ENCODE peak calls at places on chromosomes 6 and 20, in four cellular contexts. One of them, this sample, is unnamed.
A peak's percentile ranks its signal among the peaks of the same experiment; 100 is the strongest.

GRCh38 chr6:35725081-35725708 is 11.6 kb upstream of the ARMC12 start:
- DNase-seq in lung: no peak
- DNase-seq in heart right ventricle: no peak
- DNase-seq in stomach: no peak
- DNase-seq in this sample: no peak

GRCh38 chr6:153208706-153209105 is 77.6 kb upstream of the RGS17 start:
- DNase-seq in lung: no peak
- DNase-seq in heart right ventricle: peak; percentile 31
- DNase-seq in stomach: no peak
- DNase-seq in this sample: no peak

GRCh38 chr20:5797843-5798462 is 47.8 kb downstream of the SHLD1 start:
- DNase-seq in lung: no peak
- DNase-seq in heart right ventricle: no peak
- DNase-seq in stomach: no peak
- DNase-seq in this sample: no peak

GRCh38 chr20:21161926-21162325 is 36.0 kb downstream of the KIZ start:
- DNase-seq in lung: no peak
- DNase-seq in heart right ventricle: no peak
- DNase-seq in stomach: no peak
- DNase-seq in this sample: no peak

GRCh38 chr6:113461153-113461897 is 395.8 kb upstream of the MARCKS start:
- DNase-seq in lung: no peak
- DNase-seq in heart right ventricle: no peak
- DNase-seq in stomach: no peak
- DNase-seq in this sample: no peak

GRCh38 chr6:157034433-157035230 is 257.5 kb downstream of the ARID1B start:
- DNase-seq in lung: no peak
- DNase-seq in heart right ventricle: no peak
- DNase-seq in stomach: no peak
- DNase-seq in this sample: no peak

GRCh38 chr6:5205877-5206840 is 54.6 kb downstream of the LYRM4 start:
- DNase-seq in lung: peak; percentile 37
- DNase-seq in heart right ventricle: peak; percentile 80
- DNase-seq in stomach: peak; percentile 38
- DNase-seq in this sample: peak; percentile 86

GRCh38 chr6:4637691-4638433 is 138.3 kb upstream of the CDYL start:
- DNase-seq in lung: no peak
- DNase-seq in heart right ventricle: no peak
- DNase-seq in stomach: no peak
- DNase-seq in this sample: no peak

GRCh38 chr6:44132476-44132875 is 5.1 kb downstream of the TMEM63B start:
- DNase-seq in lung: no peak
- DNase-seq in heart right ventricle: no peak
- DNase-seq in stomach: peak; percentile 47
- DNase-seq in this sample: no peak

GRCh38 chr6:169320013-169320412 is 66.4 kb upstream of the THBS2 start:
- DNase-seq in lung: no peak
- DNase-seq in heart right ventricle: no peak
- DNase-seq in stomach: no peak
- DNase-seq in this sample: no peak

GRCh38 chr6:113858067-113858604 is 991 bp downstream of the MARCKS start:
- DNase-seq in lung: no peak
- DNase-seq in heart right ventricle: peak; percentile 44
- DNase-seq in stomach: peak; percentile 46
- DNase-seq in this sample: peak; percentile 60

GRCh38 chr6:138844203-138844602 is 48.3 kb downstream of the ECT2L start:
- DNase-seq in lung: no peak
- DNase-seq in heart right ventricle: peak; percentile 63
- DNase-seq in stomach: no peak
- DNase-seq in this sample: no peak

GRCh38 chr20:58045156-58045555 is 183.3 kb downstream of the ANKRD60 start:
- DNase-seq in lung: peak; percentile 28
- DNase-seq in heart right ventricle: no peak
- DNase-seq in stomach: no peak
- DNase-seq in this sample: no peak
- H3K27me3 ChIP-seq in lung: no peaks in the 10 kb centered on the region
- H3K27me3 ChIP-seq in heart right ventricle: no peaks in the 10 kb centered on the region
- H3K27me3 ChIP-seq in stomach: no peaks in the 10 kb centered on the region
- H3K27me3 ChIP-seq in this sample: no peaks in the 10 kb centered on the region

DNA sequence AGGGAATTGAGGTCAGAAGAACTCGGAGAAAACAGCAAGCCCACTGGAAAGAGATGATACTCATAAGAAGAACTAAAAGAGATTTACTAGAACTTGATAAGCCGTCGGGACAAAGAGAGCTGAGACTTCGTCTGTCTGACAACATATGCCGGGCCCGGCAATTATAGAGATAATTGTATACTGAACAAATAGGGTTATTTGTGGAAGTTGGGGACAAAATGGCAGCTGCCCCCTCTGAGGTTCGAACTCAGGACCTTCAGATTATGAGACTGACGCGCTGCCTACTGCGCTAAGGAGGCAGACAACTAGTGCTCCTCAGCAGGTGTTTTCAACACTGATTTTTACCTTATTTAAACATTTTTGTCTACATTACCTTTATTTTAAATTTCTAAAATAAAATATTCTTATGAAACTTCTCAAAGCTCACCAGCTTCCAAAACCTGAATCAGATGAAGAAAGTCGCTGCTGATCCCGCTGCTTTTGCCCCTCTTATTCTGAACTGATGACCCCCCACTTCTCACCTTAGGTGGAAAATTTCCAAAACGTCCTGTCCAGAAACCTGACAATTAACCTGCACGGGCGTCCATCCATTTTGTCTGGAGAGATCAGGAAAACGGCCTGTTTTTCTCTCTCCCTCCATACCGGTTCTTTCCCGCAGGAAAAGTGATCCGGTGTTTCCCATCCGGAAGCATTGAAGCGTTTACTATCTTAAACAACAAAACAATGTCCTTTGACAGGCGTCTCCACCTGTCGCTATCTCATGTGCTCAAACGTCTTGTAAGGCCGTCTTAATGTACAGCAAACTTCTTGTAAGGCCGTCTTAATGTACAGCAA is 29.5 kb upstream of the TRIM27 start:
- DNase-seq in lung: peak; percentile 33
- DNase-seq in heart right ventricle: no peak
- DNase-seq in stomach: no peak
- DNase-seq in this sample: no peak
- H3K27ac ChIP-seq in lung: no peak overlapping the region
- H3K27ac ChIP-seq in heart right ventricle: no peak overlapping the region
- H3K27ac ChIP-seq in stomach: no peak overlapping the region
- H3K27ac ChIP-seq in this sample: no peak overlapping the region

DNA sequence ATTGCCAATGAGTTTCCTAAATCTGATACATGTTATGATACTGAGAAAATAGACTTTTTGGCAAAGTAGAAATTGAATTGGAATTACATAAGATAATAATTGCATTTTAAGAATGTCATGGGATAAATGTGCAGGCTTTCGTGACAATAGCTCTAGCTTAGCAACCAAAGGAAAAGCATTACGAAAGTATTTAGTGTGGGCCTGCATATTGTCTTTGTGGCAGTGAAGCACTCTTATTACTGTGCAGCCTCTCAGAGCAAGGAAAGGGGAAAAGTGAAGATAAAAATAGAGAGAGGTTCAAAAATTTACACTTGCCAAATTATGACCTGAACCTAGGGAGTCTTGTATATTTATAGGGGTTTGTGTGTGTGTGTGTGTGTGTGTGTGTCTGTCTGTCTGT is 12.6 kb upstream of the DEFB113 start:
- DNase-seq in lung: no peak
- DNase-seq in heart right ventricle: no peak
- DNase-seq in stomach: no peak
- DNase-seq in this sample: no peak
- H3K4me3 ChIP-seq in lung: no peak overlapping the region
- H3K4me3 ChIP-seq in heart right ventricle: no peak overlapping the region
- H3K4me3 ChIP-seq in stomach: no peak overlapping the region
- H3K4me3 ChIP-seq in this sample: no peak overlapping the region

GRCh38 chr20:46207031-46207549 is 89.0 kb downstream of the CD40 start:
- DNase-seq in lung: no peak
- DNase-seq in heart right ventricle: no peak
- DNase-seq in stomach: no peak
- DNase-seq in this sample: no peak

GRCh38 chr20:46206025-46206424 is 87.9 kb downstream of the CD40 start:
- DNase-seq in lung: peak; percentile 60
- DNase-seq in heart right ventricle: peak; percentile 46
- DNase-seq in stomach: peak; percentile 33
- DNase-seq in this sample: peak; percentile 73

GRCh38 chr20:46209930-46210671 is 92.0 kb downstream of the CD40 start:
- DNase-seq in lung: no peak
- DNase-seq in heart right ventricle: no peak
- DNase-seq in stomach: no peak
- DNase-seq in this sample: no peak

GRCh38 chr20:46205349-46205748 is 87.2 kb downstream of the CD40 start:
- DNase-seq in lung: no peak
- DNase-seq in heart right ventricle: no peak
- DNase-seq in stomach: no peak
- DNase-seq in this sample: no peak

DNA sequence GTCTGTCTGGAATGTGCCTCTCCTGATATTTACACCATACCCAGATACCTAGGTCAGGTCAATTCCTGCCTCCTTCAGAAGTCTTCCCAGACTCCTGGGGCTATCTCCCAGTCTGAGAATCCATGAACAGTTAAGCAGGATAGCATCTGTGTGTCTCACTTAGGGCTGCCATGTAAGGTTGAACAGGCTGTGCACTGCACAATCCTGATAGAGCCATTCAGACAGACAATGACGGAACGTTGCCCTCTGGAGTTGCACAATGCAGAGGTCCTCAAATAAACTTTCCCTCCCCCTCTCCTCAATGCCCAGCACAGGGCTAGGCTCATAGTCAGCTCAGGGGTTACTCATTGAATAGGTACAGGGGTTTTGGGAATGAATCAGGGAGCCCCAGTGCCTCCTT is 89.7 kb downstream of the CD40 start:
- DNase-seq in lung: no peak
- DNase-seq in heart right ventricle: no peak
- DNase-seq in stomach: no peak
- DNase-seq in this sample: no peak
- H3K27me3 ChIP-seq in lung: peaks cover 5% of the 10 kb centered on the region
- H3K27me3 ChIP-seq in heart right ventricle: peaks cover 56% of the 10 kb centered on the region
- H3K27me3 ChIP-seq in stomach: peaks cover 24% of the 10 kb centered on the region
- H3K27me3 ChIP-seq in this sample: no peaks in the 10 kb centered on the region

DNA sequence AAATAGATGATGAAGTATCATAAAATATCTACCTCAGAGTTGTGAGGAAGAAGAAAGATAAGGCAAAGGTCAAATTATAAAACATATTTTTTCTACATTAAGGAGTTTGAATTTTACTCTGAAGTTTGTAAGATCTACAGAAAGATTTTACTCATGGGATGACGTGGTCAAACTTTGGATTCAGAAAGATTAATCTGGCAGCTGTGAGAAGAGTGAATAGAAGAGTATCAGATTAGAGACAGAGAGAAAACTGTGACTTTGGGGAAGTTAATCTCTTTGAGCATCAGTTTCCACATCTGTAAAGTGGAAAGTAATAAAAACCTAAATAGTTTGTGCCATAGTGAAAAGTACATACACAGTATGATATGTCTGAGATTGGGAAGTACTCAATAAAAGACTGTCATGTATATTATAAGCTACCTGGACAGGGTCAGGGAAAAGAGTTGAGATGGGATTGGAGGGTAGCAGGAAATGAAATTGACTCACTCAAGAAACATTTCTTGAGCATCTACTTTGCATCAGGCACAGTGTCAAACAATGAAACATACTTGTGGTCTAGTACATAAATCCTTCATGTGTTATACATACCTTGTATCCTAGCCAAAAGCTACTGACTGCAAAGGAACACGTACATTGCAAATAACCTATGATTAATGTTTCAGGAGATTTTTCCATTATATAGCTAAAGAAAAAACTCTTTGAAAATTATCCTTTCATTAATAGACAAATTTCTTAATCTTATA is 222.1 kb downstream of the TMEM200A start:
- DNase-seq in lung: no peak
- DNase-seq in heart right ventricle: no peak
- DNase-seq in stomach: no peak
- DNase-seq in this sample: no peak
- H3K27ac ChIP-seq in lung: no peak overlapping the region
- H3K27ac ChIP-seq in heart right ventricle: no peak overlapping the region
- H3K27ac ChIP-seq in stomach: no peak overlapping the region
- H3K27ac ChIP-seq in this sample: no peak overlapping the region

GRCh38 chr6:75526502-75527127 is 33.0 kb upstream of the FILIP1 start:
- DNase-seq in lung: peak; percentile 61
- DNase-seq in heart right ventricle: peak; percentile 75
- DNase-seq in stomach: peak; percentile 69
- DNase-seq in this sample: no peak

GRCh38 chr6:75528423-75528822 is 34.8 kb upstream of the FILIP1 start:
- DNase-seq in lung: peak; percentile 48
- DNase-seq in heart right ventricle: no peak
- DNase-seq in stomach: no peak
- DNase-seq in this sample: no peak

GRCh38 chr6:75525682-75526081 is 32.1 kb upstream of the FILIP1 start:
- DNase-seq in lung: no peak
- DNase-seq in heart right ventricle: no peak
- DNase-seq in stomach: no peak
- DNase-seq in this sample: no peak

GRCh38 chr6:75524322-75524972 is 30.8 kb upstream of the FILIP1 start:
- DNase-seq in lung: peak; percentile 31
- DNase-seq in heart right ventricle: no peak
- DNase-seq in stomach: no peak
- DNase-seq in this sample: no peak
- H3K4me3 ChIP-seq in lung: no peak overlapping the region
- H3K4me3 ChIP-seq in heart right ventricle: no peak overlapping the region
- H3K4me3 ChIP-seq in stomach: peak overlapping the region; percentile 5
- H3K4me3 ChIP-seq in this sample: no peak overlapping the region

DNA sequence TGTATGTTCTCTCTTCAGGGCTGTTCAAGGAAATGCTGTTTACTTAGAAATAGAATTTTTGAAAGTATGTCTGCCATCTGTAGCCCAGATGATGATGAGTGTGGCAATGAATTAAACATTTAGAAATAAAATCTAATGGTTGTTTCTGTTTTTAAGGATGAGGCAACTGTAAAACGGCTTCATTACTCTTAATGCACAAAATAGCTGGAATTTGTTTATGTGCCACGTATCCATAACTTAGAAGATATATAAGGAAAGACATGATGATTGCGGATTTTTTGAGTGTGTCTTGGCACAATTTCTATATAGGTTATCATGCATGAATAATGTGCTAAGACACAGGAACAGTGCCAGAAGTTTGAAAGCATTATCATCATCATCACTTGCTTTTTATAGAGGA is 113.5 kb downstream of the ELOVL4 start:
- DNase-seq in lung: no peak
- DNase-seq in heart right ventricle: no peak
- DNase-seq in stomach: no peak
- DNase-seq in this sample: no peak
- H3K27me3 ChIP-seq in lung: no peaks in the 10 kb centered on the region
- H3K27me3 ChIP-seq in heart right ventricle: no peaks in the 10 kb centered on the region
- H3K27me3 ChIP-seq in stomach: no peaks in the 10 kb centered on the region
- H3K27me3 ChIP-seq in this sample: no peaks in the 10 kb centered on the region

This sample was measured in right atrium auricular region.